ENCODE peak calls at places on chromosomes 3 and 15, in four cellular contexts. Z is astrocyte of the spinal cord, E is endothelial cell, B is HCT116. V is an unnamed sample.

GRCh38 chr15:81000144-81000625 is 538 bp upstream of the TLNRD1 start:
- DNase-seq in B (no peak), E (no peak), Z (no peak), V (no peak)

GRCh38 chr3:25565807-25566206 is 98.9 kb downstream of the TOP2B start:
- DNase-seq in B (no peak), Z (no peak), E (no peak), V (no peak)

GRCh38 chr15:68261241-68261640 is 16.3 kb upstream of the FEM1B start:
- DNase-seq in E (no peak), B (no peak), Z (no peak), V (no peak)

GRCh38 chr15:51907136-51907862 is 64.3 kb downstream of the LEO1 start:
- DNase-seq in Z (peak), E (no peak), B (peak), V (no peak)

GRCh38 chr3:178310833-178311380 is 225.3 kb upstream of the KCNMB2 start:
- DNase-seq in B (no peak), E (no peak), Z (no peak), V (no peak)

GRCh38 chr15:31341501-31342195 is 15.0 kb downstream of the KLF13 start:
- DNase-seq in B (no peak), E (no peak), Z (no peak), V (no peak)

GRCh38 chr3:161648071-161648470 is 151.5 kb downstream of the OTOL1 start:
- DNase-seq in Z (no peak), B (no peak), E (no peak), V (no peak)

GRCh38 chr15:65791335-65792129 is 561 bp downstream of the DENND4A start:
- DNase-seq in B (no peak), Z (peak), E (peak), V (peak)

GRCh38 chr3:23094890-23095462 is 108.2 kb upstream of the UBE2E2 start:
- DNase-seq in B (peak), E (no peak), Z (peak), V (peak)

GRCh38 chr3:17412950-17413530 is 329.4 kb downstream of the TBC1D5 start:
- DNase-seq in E (peak), B (peak), Z (peak), V (peak)

GRCh38 chr15:95362306-95362705 is 968.2 kb upstream of the NR2F2 start:
- DNase-seq in Z (no peak), E (no peak), B (no peak), V (no peak)

GRCh38 chr3:43773273-43774104 is 82.8 kb downstream of the ABHD5 start:
- DNase-seq in Z (no peak), B (no peak), E (no peak), V (no peak)

GRCh38 chr15:71357357-71357756 is 242.1 kb downstream of the THSD4 start:
- DNase-seq in E (no peak), Z (no peak), B (no peak), V (no peak)

GRCh38 chr3:60323180-60323579 is 928.1 kb downstream of the FHIT start:
- DNase-seq in E (no peak), Z (no peak), B (no peak), V (no peak)

GRCh38 chr3:182621435-182622240 is 171.7 kb upstream of the ATP11B start:
- DNase-seq in E (no peak), B (no peak), Z (no peak), V (no peak)

GRCh38 chr3:197050511-197050910 is 20.9 kb upstream of the MELTF start:
- DNase-seq in Z (no peak), B (no peak), E (no peak), V (no peak)

GRCh38 chr3:59609967-59610366 is 560.1 kb upstream of the CFAP20DC start:
- DNase-seq in B (no peak), Z (no peak), E (no peak), V (no peak)

GRCh38 chr3:46095307-46095706 is 68.0 kb upstream of the XCR1 start:
- DNase-seq in E (no peak), Z (no peak), B (no peak), V (no peak)

DNA sequence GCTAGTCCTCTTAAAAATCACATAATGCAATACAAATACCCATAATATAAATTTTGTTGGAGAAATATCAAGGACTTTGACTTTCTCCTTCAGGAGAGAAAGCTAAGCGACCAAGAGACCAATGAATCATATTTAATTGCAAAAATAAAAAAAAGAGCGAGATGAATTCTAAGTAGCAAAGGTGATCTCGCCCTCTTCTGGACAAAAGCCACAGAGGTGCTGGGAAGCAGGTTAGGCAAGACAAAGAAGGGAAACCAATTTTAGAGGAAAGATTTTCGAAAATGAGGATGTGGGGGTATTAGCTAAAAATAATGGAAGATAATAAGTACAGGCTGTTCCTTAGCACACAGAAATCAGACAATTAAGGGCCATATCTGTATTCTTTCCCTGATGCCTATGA is 111.4 kb upstream of the PLAAT1 start:
- DNase-seq in B (no peak), E (no peak), Z (no peak), V (no peak)
- TF ChIP-seq CTCF in B (peak), E (no peak), Z (no peak), V (no peak)

GRCh38 chr15:85172846-85173490 is 191.3 kb downstream of the PDE8A start:
- DNase-seq in E (no peak), B (no peak), Z (no peak), V (no peak)

GRCh38 chr15:85167568-85167967 is 185.9 kb downstream of the PDE8A start:
- DNase-seq in Z (no peak), B (no peak), E (no peak), V (no peak)

GRCh38 chr15:85164841-85165466 is 183.3 kb downstream of the PDE8A start:
- DNase-seq in Z (no peak), B (no peak), E (no peak), V (no peak)

GRCh38 chr15:85171736-85172135 is 190.1 kb downstream of the PDE8A start:
- DNase-seq in E (no peak), Z (no peak), B (peak), V (no peak)

GRCh38 chr15:85168642-85169173 is 187.1 kb downstream of the PDE8A start:
- DNase-seq in Z (peak), E (peak), B (peak), V (no peak)
- TF ChIP-seq CTCF in Z (peak), E (peak), B (peak), V (peak)

GRCh38 chr3:57826286-57826951 is 70.3 kb downstream of the SLMAP start:
- DNase-seq in B (no peak), E (no peak), Z (no peak), V (peak)
- TF ChIP-seq CTCF in B (no peak), E (no peak), Z (no peak), V (peak)

GRCh38 chr3:143001369-143002082 is at the start of gene U2SURP:
- DNase-seq in B (peak), E (peak), Z (peak), V (peak)
- TF ChIP-seq CTCF in B (no peak), E (no peak), Z (no peak), V (no peak)

GRCh38 chr3:33440328-33440577 is at the start of gene UBP1:
- DNase-seq in Z (peak), E (peak), B (no peak), V (no peak)

GRCh38 chr3:33442190-33442589 is 2.0 kb upstream of the UBP1 start:
- DNase-seq in E (no peak), Z (no peak), B (no peak), V (no peak)

GRCh38 chr3:33441322-33441976 is 1.2 kb upstream of the UBP1 start:
- DNase-seq in B (no peak), Z (no peak), E (no peak), V (no peak)

GRCh38 chr3:33439421-33440327 is 531 bp downstream of the UBP1 start:
- DNase-seq in E (peak), B (no peak), Z (peak), V (peak)

GRCh38 chr3:33440578-33441321 is 545 bp upstream of the UBP1 start:
- DNase-seq in E (peak), B (peak), Z (peak), V (peak)
- TF ChIP-seq CTCF in E (no peak), B (no peak), Z (no peak), V (no peak)

DNA sequence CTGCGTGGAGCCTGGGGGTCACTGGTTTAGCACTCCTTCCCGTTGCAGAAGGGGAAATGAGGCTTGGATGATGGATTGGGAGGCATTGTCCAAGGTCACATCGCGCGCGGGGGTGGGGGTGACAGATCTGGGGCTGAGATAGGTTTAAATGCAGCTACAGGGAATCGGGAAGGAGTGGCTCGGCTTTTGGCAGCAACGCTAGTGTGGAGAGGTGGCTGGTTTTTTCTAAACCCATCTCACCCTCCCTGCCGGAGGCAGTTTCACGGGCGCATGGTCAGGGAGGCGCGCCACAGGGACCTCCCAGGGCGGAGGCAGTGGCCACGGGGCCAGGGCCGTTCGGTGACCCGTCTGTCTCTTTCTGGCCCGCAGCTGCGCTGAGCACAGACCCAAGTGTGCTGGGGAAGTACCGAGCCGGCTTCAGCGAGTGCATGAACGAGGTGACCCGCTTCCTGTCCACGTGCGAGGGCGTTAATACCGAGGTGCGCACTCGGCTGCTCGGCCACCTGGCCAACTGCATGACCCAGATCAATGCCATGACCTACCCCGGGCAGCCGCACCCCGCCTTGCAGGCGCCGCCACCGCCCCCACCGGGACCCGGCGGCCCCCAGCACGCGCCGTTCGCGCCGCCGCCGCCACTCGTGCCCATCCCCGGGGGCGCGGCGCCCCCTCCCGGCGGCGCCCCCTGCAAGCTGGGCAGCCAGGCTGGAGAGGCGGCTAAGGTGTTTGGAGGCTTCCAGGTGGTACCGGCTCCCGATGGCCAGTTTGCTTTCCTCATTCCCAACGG is 1.6 kb downstream of the HES1 start:
- DNase-seq in B (no peak), Z (peak), E (peak), V (peak)
- TF ChIP-seq CTCF in B (peak), Z (peak), E (peak), V (peak)